ENCODE peak calls at places on chromosomes 16 and 17, in six cellular contexts. G, L, B, K, E and P are unnamed samples.

GRCh38 chr17:40025991-40026815 is 11.0 kb downstream of the CSF3 start:
- DNase-seq in G (no peak), L (peak; percentile 46), B (no peak), K (peak; percentile 68), E (peak; percentile 48), P (no peak)

GRCh38 chr17:77995146-77995852 is 36.8 kb downstream of the TNRC6C start:
- DNase-seq in G (no peak), L (no peak), B (no peak), K (no peak), E (no peak), P (no peak)

GRCh38 chr17:58783380-58783779 is 27.7 kb downstream of the PPM1E start:
- DNase-seq in G (no peak), L (no peak), B (no peak), K (peak; percentile 4), E (no peak), P (no peak)

GRCh38 chr17:29844339-29845048 is 85.5 kb downstream of the SSH2 start:
- DNase-seq in G (no peak), L (no peak), B (no peak), K (peak; percentile 20), E (no peak), P (no peak)

GRCh38 chr17:55168970-55169687 is 95.6 kb upstream of the HLF start:
- DNase-seq in G (no peak), L (no peak), B (no peak), K (no peak), E (no peak), P (no peak)

GRCh38 chr16:53083123-53083522 is 28.3 kb downstream of the CHD9 start:
- DNase-seq in G (no peak), L (no peak), B (peak; percentile 63), K (peak; percentile 65), E (no peak), P (no peak)

GRCh38 chr17:6328279-6328678 is 106.6 kb downstream of the AIPL1 start:
- DNase-seq in G (no peak), L (no peak), B (peak; percentile 38), K (no peak), E (no peak), P (no peak)

GRCh38 chr17:63263053-63263452 is 183.1 kb downstream of the CYB561 start:
- DNase-seq in G (no peak), L (no peak), B (no peak), K (no peak), E (no peak), P (no peak)

GRCh38 chr17:59607061-59607460 is 12.6 kb upstream of the CLTC start:
- DNase-seq in G (no peak), L (no peak), B (no peak), K (no peak), E (no peak), P (no peak)

GRCh38 chr16:80894091-80894490 is 89.7 kb upstream of the CDYL2 start:
- DNase-seq in G (no peak), L (no peak), B (no peak), K (peak; percentile 33), E (no peak), P (no peak)

GRCh38 chr16:2013527-2013926 is 3.9 kb upstream of the ZNF598 start:
- DNase-seq in G (no peak), L (no peak), B (no peak), K (no peak), E (no peak), P (no peak)

GRCh38 chr17:60161598-60162330 is 12.0 kb downstream of the CA4 start:
- DNase-seq in G (no peak), L (no peak), B (no peak), K (no peak), E (no peak), P (peak; percentile 66)

GRCh38 chr17:57668332-57668731 is 76.8 kb downstream of the CCDC182 start:
- DNase-seq in G (no peak), L (no peak), B (no peak), K (no peak), E (no peak), P (no peak)

DNA sequence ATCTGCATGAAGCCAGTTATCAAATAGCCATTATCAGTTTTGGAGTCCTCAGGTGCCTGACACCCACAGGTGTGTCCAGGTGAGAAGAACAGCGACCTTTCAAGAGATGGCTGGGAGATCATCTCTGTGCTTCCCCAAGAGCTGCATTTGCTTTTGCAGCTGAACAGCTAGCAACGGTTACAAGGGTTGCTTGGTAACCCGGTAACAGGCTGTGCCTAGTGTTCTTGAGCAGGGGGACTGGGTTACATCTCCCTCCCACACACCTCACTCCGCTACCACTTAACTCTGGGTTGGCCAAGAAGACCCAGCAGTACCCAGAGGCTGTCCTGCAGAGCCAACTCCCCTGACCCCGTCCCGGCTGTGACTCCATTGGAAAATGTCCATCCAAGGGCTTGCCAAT is 147.0 kb downstream of the SLC39A11 start:
- DNase-seq in G (no peak), L (no peak), B (no peak), K (no peak), E (no peak), P (no peak)
- H3K27ac ChIP-seq in G (no peak overlapping the region), L (no peak overlapping the region), B (no peak overlapping the region), K (no peak overlapping the region), E (no peak overlapping the region), P (no peak overlapping the region)

GRCh38 chr17:80781188-80781577 is 210.5 kb upstream of the CHMP6 start:
- DNase-seq in G (no peak), L (no peak), B (no peak), K (no peak), E (no peak), P (peak; percentile 77)

GRCh38 chr17:80783461-80783860 is 208.2 kb upstream of the CHMP6 start:
- DNase-seq in G (no peak), L (no peak), B (no peak), K (peak; percentile 36), E (no peak), P (no peak)

GRCh38 chr17:80781851-80782277 is 209.8 kb upstream of the CHMP6 start:
- DNase-seq in G (no peak), L (no peak), B (no peak), K (no peak), E (no peak), P (no peak)

GRCh38 chr17:80783971-80784370 is 207.7 kb upstream of the CHMP6 start:
- DNase-seq in G (no peak), L (no peak), B (no peak), K (no peak), E (no peak), P (no peak)

GRCh38 chr17:80782536-80783427 is 208.9 kb upstream of the CHMP6 start:
- DNase-seq in G (no peak), L (peak; percentile 53), B (peak; percentile 46), K (peak; percentile 36), E (peak; percentile 64), P (no peak)
- H3K27ac ChIP-seq in G (no peak overlapping the region), L (peak overlapping the region; percentile 73), B (peak overlapping the region; percentile 74), K (no peak overlapping the region), E (peak overlapping the region; percentile 46), P (no peak overlapping the region)

DNA sequence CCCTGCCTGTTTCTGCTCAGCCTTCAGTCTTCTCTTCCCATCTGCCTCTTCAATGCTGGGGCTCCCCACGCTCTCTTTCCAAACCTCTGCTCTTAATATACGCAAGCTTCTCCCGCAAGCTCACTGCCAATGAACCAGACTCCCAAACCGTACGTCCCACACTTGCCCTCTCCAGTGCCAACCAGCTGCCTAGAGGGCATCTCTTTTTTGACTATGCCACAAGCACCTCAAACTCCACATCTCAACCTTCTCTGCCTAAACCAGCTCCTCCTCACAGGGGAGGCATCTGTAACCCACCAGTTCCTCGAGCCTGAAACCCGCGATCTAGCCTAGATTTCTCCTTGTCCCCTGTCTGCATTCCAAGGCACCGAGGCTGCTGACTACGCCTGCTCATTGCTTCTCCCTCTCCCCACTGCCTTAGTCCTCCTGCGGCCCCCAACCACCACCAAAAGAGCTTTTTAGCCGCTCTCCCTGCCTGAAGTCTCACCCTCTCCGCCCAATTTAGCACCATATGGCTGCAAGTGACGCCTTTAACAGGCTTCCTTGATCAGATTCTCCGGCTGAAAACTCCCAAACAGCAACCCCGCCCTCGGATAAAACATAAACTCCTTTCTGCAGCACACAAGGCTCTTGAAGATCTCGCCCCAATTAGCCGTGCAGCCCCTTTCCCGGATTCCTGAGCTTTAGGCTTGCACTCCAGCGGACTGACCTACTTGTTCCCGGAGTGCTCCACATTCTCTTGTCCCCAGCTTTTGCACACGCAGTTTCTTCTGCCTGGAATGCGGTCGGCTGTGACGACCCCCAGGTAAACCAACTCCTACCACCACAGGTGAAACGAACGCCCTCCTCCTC is 1.5 kb downstream of the GGA2 start:
- DNase-seq in G (no peak), L (no peak), B (no peak), K (peak; percentile 27), E (no peak), P (no peak)
- H3K27ac ChIP-seq in G (no peak overlapping the region), L (no peak overlapping the region), B (peak overlapping the region; percentile 96), K (peak overlapping the region; percentile 4), E (peak overlapping the region; percentile 61), P (peak overlapping the region; percentile 51)

GRCh38 chr16:85415196-85415988 is 197.7 kb upstream of the GSE1 start:
- DNase-seq in G (no peak), L (no peak), B (no peak), K (no peak), E (no peak), P (peak; percentile 59)
- H3K27ac ChIP-seq in G (no peak overlapping the region), L (no peak overlapping the region), B (no peak overlapping the region), K (no peak overlapping the region), E (no peak overlapping the region), P (no peak overlapping the region)

GRCh38 chr16:56310685-56311084 is 114.7 kb downstream of the AMFR start:
- DNase-seq in G (no peak), L (no peak), B (no peak), K (no peak), E (no peak), P (no peak)
- H3K27ac ChIP-seq in G (no peak overlapping the region), L (no peak overlapping the region), B (no peak overlapping the region), K (no peak overlapping the region), E (no peak overlapping the region), P (no peak overlapping the region)

GRCh38 chr17:37146578-37147119 is 197.9 kb downstream of the AATF start:
- DNase-seq in G (no peak), L (no peak), B (no peak), K (no peak), E (no peak), P (no peak)

GRCh38 chr17:37147301-37147812 is 198.6 kb downstream of the AATF start:
- DNase-seq in G (no peak), L (no peak), B (peak; percentile 67), K (peak; percentile 28), E (no peak), P (no peak)

GRCh38 chr17:37142294-37142944 is 193.7 kb downstream of the AATF start:
- DNase-seq in G (no peak), L (no peak), B (no peak), K (no peak), E (no peak), P (no peak)

DNA sequence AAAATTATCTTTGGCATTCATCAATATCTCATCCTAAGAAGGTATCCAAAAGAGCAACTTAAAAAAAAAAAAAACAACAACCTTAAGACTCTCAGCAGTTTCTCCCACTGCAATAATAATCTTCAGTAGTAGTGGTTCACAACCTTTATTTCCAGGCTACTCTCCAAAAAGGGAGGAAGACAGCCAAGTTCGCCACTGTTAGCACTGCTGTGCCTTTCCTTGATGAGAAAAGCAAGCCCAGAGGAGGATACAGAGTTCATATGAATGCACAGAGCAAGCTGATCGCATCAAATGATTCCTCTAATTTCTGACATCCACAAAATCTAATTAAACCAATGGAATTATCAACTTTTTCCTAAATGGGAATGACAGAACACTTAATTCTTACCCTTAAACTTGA is 199.4 kb downstream of the AATF start:
- DNase-seq in G (no peak), L (no peak), B (no peak), K (peak; percentile 18), E (no peak), P (no peak)
- H3K27ac ChIP-seq in G (peak overlapping the region; percentile 38), L (no peak overlapping the region), B (peak overlapping the region; percentile 15), K (no peak overlapping the region), E (no peak overlapping the region), P (no peak overlapping the region)